ENCODE peak calls at places on chromosome 10, in six cellular contexts. One of them, this sample, is unnamed.

GRCh38 chr10:83346216-83346910 is 792.9 kb upstream of the GHITM start:
- DNase-seq in NCI-H1105: no peak
- DNase-seq in activated CD8-positive, alpha-beta memory T cell treated with anti-CD3 and anti-CD28 coated beads for 1 hour: no peak
- DNase-seq in substantia nigra: no peak
- DNase-seq in activated CD4-positive, alpha-beta T cell treated with anti-CD3 and anti-CD28 coated beads, Interleukin-2, amount 10 ng/mL, durations not matched to agents 7 days and 5 days: no peak
- DNase-seq in AG08396: no peak
- DNase-seq in this sample: no peak

GRCh38 chr10:110137142-110137545 is 70.3 kb upstream of the MXI1 start:
- DNase-seq in NCI-H1105: peak
- DNase-seq in AG08396: peak
- DNase-seq in activated CD4-positive, alpha-beta T cell treated with anti-CD3 and anti-CD28 coated beads, Interleukin-2, amount 10 ng/mL, durations not matched to agents 7 days and 5 days: no peak
- DNase-seq in activated CD8-positive, alpha-beta memory T cell treated with anti-CD3 and anti-CD28 coated beads for 1 hour: no peak
- DNase-seq in substantia nigra: no peak
- DNase-seq in this sample: no peak

GRCh38 chr10:92074126-92074887 is 150.7 kb downstream of the BTAF1 start:
- DNase-seq in AG08396: no peak
- DNase-seq in NCI-H1105: no peak
- DNase-seq in activated CD8-positive, alpha-beta memory T cell treated with anti-CD3 and anti-CD28 coated beads for 1 hour: no peak
- DNase-seq in activated CD4-positive, alpha-beta T cell treated with anti-CD3 and anti-CD28 coated beads, Interleukin-2, amount 10 ng/mL, durations not matched to agents 7 days and 5 days: no peak
- DNase-seq in substantia nigra: no peak
- DNase-seq in this sample: no peak

GRCh38 chr10:68601490-68602265 is 41.5 kb downstream of the TET1 start:
- DNase-seq in substantia nigra: no peak
- DNase-seq in activated CD8-positive, alpha-beta memory T cell treated with anti-CD3 and anti-CD28 coated beads for 1 hour: no peak
- DNase-seq in NCI-H1105: no peak
- DNase-seq in activated CD4-positive, alpha-beta T cell treated with anti-CD3 and anti-CD28 coated beads, Interleukin-2, amount 10 ng/mL, durations not matched to agents 7 days and 5 days: no peak
- DNase-seq in AG08396: no peak
- DNase-seq in this sample: no peak

GRCh38 chr10:21927601-21928000 is 75.9 kb downstream of the DNAJC1 start:
- DNase-seq in substantia nigra: no peak
- DNase-seq in NCI-H1105: no peak
- DNase-seq in activated CD4-positive, alpha-beta T cell treated with anti-CD3 and anti-CD28 coated beads, Interleukin-2, amount 10 ng/mL, durations not matched to agents 7 days and 5 days: no peak
- DNase-seq in AG08396: no peak
- DNase-seq in activated CD8-positive, alpha-beta memory T cell treated with anti-CD3 and anti-CD28 coated beads for 1 hour: no peak
- DNase-seq in this sample: no peak

GRCh38 chr10:1297566-1298301 is 241.5 kb downstream of the WDR37 start:
- DNase-seq in activated CD4-positive, alpha-beta T cell treated with anti-CD3 and anti-CD28 coated beads, Interleukin-2, amount 10 ng/mL, durations not matched to agents 7 days and 5 days: no peak
- DNase-seq in activated CD8-positive, alpha-beta memory T cell treated with anti-CD3 and anti-CD28 coated beads for 1 hour: no peak
- DNase-seq in NCI-H1105: no peak
- DNase-seq in substantia nigra: no peak
- DNase-seq in AG08396: no peak
- DNase-seq in this sample: peak

GRCh38 chr10:5882961-5883360 is 6.7 kb downstream of the ANKRD16 start:
- DNase-seq in activated CD8-positive, alpha-beta memory T cell treated with anti-CD3 and anti-CD28 coated beads for 1 hour: no peak
- DNase-seq in activated CD4-positive, alpha-beta T cell treated with anti-CD3 and anti-CD28 coated beads, Interleukin-2, amount 10 ng/mL, durations not matched to agents 7 days and 5 days: no peak
- DNase-seq in substantia nigra: no peak
- DNase-seq in NCI-H1105: no peak
- DNase-seq in AG08396: no peak
- DNase-seq in this sample: no peak

GRCh38 chr10:14670551-14671240 is 104.0 kb downstream of the FAM107B start:
- DNase-seq in AG08396: peak
- DNase-seq in substantia nigra: no peak
- DNase-seq in activated CD8-positive, alpha-beta memory T cell treated with anti-CD3 and anti-CD28 coated beads for 1 hour: no peak
- DNase-seq in activated CD4-positive, alpha-beta T cell treated with anti-CD3 and anti-CD28 coated beads, Interleukin-2, amount 10 ng/mL, durations not matched to agents 7 days and 5 days: no peak
- DNase-seq in NCI-H1105: no peak
- DNase-seq in this sample: no peak

GRCh38 chr10:84412482-84412881 is 84.1 kb downstream of the CCSER2 start:
- DNase-seq in activated CD8-positive, alpha-beta memory T cell treated with anti-CD3 and anti-CD28 coated beads for 1 hour: no peak
- DNase-seq in AG08396: no peak
- DNase-seq in NCI-H1105: no peak
- DNase-seq in activated CD4-positive, alpha-beta T cell treated with anti-CD3 and anti-CD28 coated beads, Interleukin-2, amount 10 ng/mL, durations not matched to agents 7 days and 5 days: no peak
- DNase-seq in substantia nigra: no peak
- DNase-seq in this sample: no peak

This sample was measured in osteoblast.